ENCODE peak calls at places on chromosomes 4 and X, in seven cellular contexts. Y is psoas muscle; R is hypothalamus; W is neuronal stem cell; V is progenitor cell of endocrine pancreas; N is T-helper 2 cell; F is effector CD8-positive, alpha-beta T cell. E is an unnamed sample.

GRCh38 chr4:24210332-24210902 is 320.6 kb upstream of the PPARGC1A start:
- DNase-seq in Y (peak), R (peak), W (no peak), V (no peak), N (no peak), F (no peak), E (no peak)

GRCh38 chr4:6923507-6923906 is 13.9 kb downstream of the TBC1D14 start:
- DNase-seq in Y (no peak), R (no peak), W (no peak), V (no peak), N (no peak), F (no peak), E (no peak)

GRCh38 chrX:149853925-149854324 is 27.1 kb upstream of the MAGEA8 start:
- DNase-seq in Y (no peak), R (no peak), W (no peak), V (no peak), N (no peak), F (no peak), E (no peak)

GRCh38 chrX:20514358-20514757 is 247.6 kb upstream of the RPS6KA3 start:
- DNase-seq in Y (no peak), R (no peak), W (no peak), V (no peak), N (no peak), F (no peak), E (no peak)

GRCh38 chrX:74464722-74465121 is 43.4 kb downstream of the SLC16A2 start:
- DNase-seq in Y (no peak), R (no peak), W (no peak), V (no peak), N (no peak), F (no peak), E (no peak)

GRCh38 chr4:56910172-56910967 is 2.7 kb downstream of the REST start:
- DNase-seq in Y (no peak), R (no peak), W (no peak), V (no peak), N (no peak), F (no peak), E (no peak)

GRCh38 chrX:41561045-41561444 is 113.9 kb downstream of the NYX start:
- DNase-seq in Y (no peak), R (peak), W (no peak), V (no peak), N (no peak), F (no peak), E (no peak)

GRCh38 chrX:45711231-45711630 is 510.6 kb upstream of the DIPK2B start:
- DNase-seq in Y (no peak), R (no peak), W (no peak), V (no peak), N (no peak), F (no peak), E (no peak)

GRCh38 chr4:104589264-104589868 is 94.7 kb upstream of the CXXC4 start:
- DNase-seq in Y (no peak), R (no peak), W (no peak), V (no peak), N (no peak), F (no peak), E (no peak)

GRCh38 chrX:38649227-38649626 is 87.9 kb downstream of the TSPAN7 start:
- DNase-seq in Y (no peak), R (no peak), W (no peak), V (no peak), N (no peak), F (no peak), E (no peak)

GRCh38 chr4:168766537-168767316 is 243.3 kb downstream of the CBR4 start:
- DNase-seq in Y (no peak), R (no peak), W (no peak), V (no peak), N (no peak), F (no peak), E (no peak)

GRCh38 chr4:23324291-23324690 is 565.6 kb downstream of the PPARGC1A start:
- DNase-seq in Y (no peak), R (no peak), W (no peak), V (no peak), N (no peak), F (no peak), E (no peak)

GRCh38 chr4:103445377-103445776 is 247.2 kb upstream of the CENPE start:
- DNase-seq in Y (no peak), R (no peak), W (no peak), V (no peak), N (no peak), F (no peak), E (no peak)

GRCh38 chr4:36004231-36004851 is 240.0 kb downstream of the ARAP2 start:
- DNase-seq in Y (no peak), R (no peak), W (no peak), V (no peak), N (no peak), F (no peak), E (no peak)

GRCh38 chr4:96698891-96699290 is 859.0 kb downstream of the PDHA2 start:
- DNase-seq in Y (no peak), R (no peak), W (peak), V (no peak), N (no peak), F (no peak), E (no peak)

GRCh38 chr4:118284169-118284568 is 68.6 kb downstream of the PRSS12 start:
- DNase-seq in Y (no peak), R (no peak), W (no peak), V (no peak), N (no peak), F (no peak), E (no peak)

GRCh38 chr4:13597604-13598003 is 29.9 kb downstream of the BOD1L1 start:
- DNase-seq in Y (no peak), R (no peak), W (no peak), V (no peak), N (no peak), F (no peak), E (no peak)

GRCh38 chr4:20509315-20509714 is 190.9 kb upstream of the PACRGL start:
- DNase-seq in Y (no peak), R (no peak), W (no peak), V (no peak), N (no peak), F (no peak), E (no peak)

E was measured in neural crest cell.